ENCODE peak calls at places on chromosomes 1 and 21, in seven cellular contexts. Z is glutamatergic neuron; E is ELR; P is glomerular endothelial cell; J is adrenal gland; H is effector CD4-positive, alpha-beta T cell; M is stimulated activated CD8-positive, alpha-beta memory T cell treated with anti-CD3 and anti-CD28 coated beads, Interleukin-7, amount 100 ng/mL, for 24 hours. B is an unnamed sample.

GRCh38 chr21:15801352-15801863 is 71.6 kb downstream of the USP25 start:
- DNase-seq in Z (no peak), E (no peak), P (no peak), J (no peak), H (no peak), M (no peak), B (no peak)

GRCh38 chr21:24594082-24594481 is 1013.2 kb downstream of the MRPL39 start:
- DNase-seq in Z (no peak), E (no peak), P (no peak), J (no peak), H (no peak), M (no peak), B (no peak)

GRCh38 chr1:2135425-2135824 is 59.1 kb downstream of the FAAP20 start:
- DNase-seq in Z (no peak), E (peak), P (no peak), J (peak), H (no peak), M (no peak), B (peak)

GRCh38 chr1:9181990-9182783 is 52.4 kb upstream of the H6PD start:
- DNase-seq in Z (peak), E (no peak), P (no peak), J (peak), H (no peak), M (no peak), B (peak)

GRCh38 chr1:214538497-214538896 is 12.9 kb downstream of the PTPN14 start:
- DNase-seq in Z (no peak), E (no peak), P (no peak), J (no peak), H (no peak), M (no peak), B (no peak)

GRCh38 chr1:62391369-62391971 is 45.4 kb upstream of the USP1 start:
- DNase-seq in Z (peak), E (peak), P (no peak), J (no peak), H (no peak), M (no peak), B (no peak)

GRCh38 chr1:125118147-125118993 is 3933.6 kb downstream of the SRGAP2C start:
- DNase-seq in Z (no peak), E (no peak), P (no peak), J (no peak), H (no peak), M (no peak), B (no peak)

GRCh38 chr21:32572574-32573420 is 12.5 kb downstream of the TCP10L start:
- DNase-seq in Z (no peak), E (no peak), P (no peak), J (no peak), H (no peak), M (no peak), B (no peak)

GRCh38 chr1:209835782-209836298 is 8.1 kb downstream of the UTP25 start:
- DNase-seq in Z (no peak), E (peak), P (no peak), J (no peak), H (no peak), M (no peak), B (no peak)

GRCh38 chr1:77605246-77606026 is 77.0 kb downstream of the ZZZ3 start:
- DNase-seq in Z (no peak), E (peak), P (no peak), J (peak), H (no peak), M (no peak), B (peak)

GRCh38 chr1:62673629-62674028 is 14.6 kb downstream of the DOCK7 start:
- DNase-seq in Z (no peak), E (no peak), P (no peak), J (no peak), H (no peak), M (no peak), B (no peak)

GRCh38 chr1:29256979-29257804 is 20.9 kb downstream of the PTPRU start:
- DNase-seq in Z (peak), E (no peak), P (no peak), J (no peak), H (no peak), M (no peak), B (peak)

GRCh38 chr1:189524501-189524900 is 953.2 kb downstream of the BRINP3 start:
- DNase-seq in Z (no peak), E (peak), P (no peak), J (no peak), H (no peak), M (no peak), B (no peak)

GRCh38 chr21:46000731-46001641 is 19.4 kb downstream of the COL6A1 start:
- DNase-seq in Z (peak), E (no peak), P (no peak), J (peak), H (no peak), M (no peak), B (peak)

GRCh38 chr1:115411388-115412063 is 73.5 kb upstream of the NGF start:
- DNase-seq in Z (no peak), E (peak), P (no peak), J (peak), H (no peak), M (no peak), B (no peak)

GRCh38 chr1:211610779-211611556 is 32.0 kb upstream of the SLC30A1 start:
- DNase-seq in Z (no peak), E (no peak), P (no peak), J (peak), H (no peak), M (no peak), B (peak)

GRCh38 chr1:1119272-1119890 is 3.5 kb upstream of the C1orf159 start:
- DNase-seq in Z (no peak), E (no peak), P (no peak), J (no peak), H (no peak), M (no peak), B (no peak)

GRCh38 chr1:50109647-50110075 is 941 bp downstream of the ELAVL4 start:
- DNase-seq in Z (peak), E (no peak), P (no peak), J (peak), H (no peak), M (no peak), B (no peak)

GRCh38 chr1:99005142-99005491 is 456 bp upstream of the PLPPR5 start:
- DNase-seq in Z (peak), E (peak), P (no peak), J (no peak), H (no peak), M (no peak), B (no peak)

GRCh38 chr1:228463559-228464455 is 23.4 kb upstream of the RNF187 start:
- DNase-seq in Z (peak), E (peak), P (no peak), J (peak), H (peak), M (no peak), B (no peak)

GRCh38 chr1:22250724-22251123 is 107.8 kb upstream of the WNT4 start:
- DNase-seq in Z (no peak), E (peak), P (no peak), J (no peak), H (no peak), M (no peak), B (no peak)

GRCh38 chr1:36739703-36740289 is 257.1 kb upstream of the CSF3R start:
- DNase-seq in Z (no peak), E (no peak), P (no peak), J (no peak), H (no peak), M (no peak), B (no peak)